ENCODE peak calls at places on chromosomes 5 and 9, in nine cellular contexts. G, O, B, F, H, R, A, X and Q are unnamed samples. For H3K36me3 and H3K27me3, the result is how much of the 10 kb centered on the place peaks cover.

GRCh38 chr5:123776761-123777160 is 264.8 kb downstream of the CSNK1G3 start:
- DNase-seq in O (no peak), X (peak), R (no peak), H (no peak), F (no peak), B (no peak), A (no peak), G (no peak), Q (peak)

GRCh38 chr9:4415281-4415680 is 75.0 kb upstream of the SLC1A1 start:
- DNase-seq in G (no peak), H (no peak), F (no peak), A (no peak), B (no peak), O (no peak), X (no peak), R (no peak), Q (no peak)

GRCh38 chr9:5799314-5799713 is 33.6 kb downstream of the ERMP1 start:
- DNase-seq in O (no peak), X (peak), H (no peak), B (peak), R (no peak), A (no peak), F (no peak), G (peak), Q (no peak)

GRCh38 chr5:34957857-34958690 is 28.7 kb downstream of the DNAJC21 start:
- DNase-seq in F (no peak), B (peak), X (peak), G (no peak), O (no peak), R (no peak), A (no peak), H (peak), Q (no peak)

GRCh38 chr5:170393235-170393634 is 4.1 kb upstream of the KCNMB1 start:
- DNase-seq in A (no peak), F (no peak), O (no peak), R (no peak), B (no peak), H (no peak), X (no peak), G (no peak), Q (no peak)

GRCh38 chr9:27483576-27483975 is 40.5 kb upstream of the IFNK start:
- DNase-seq in R (no peak), G (no peak), F (no peak), H (no peak), X (no peak), O (no peak), B (no peak), A (no peak), Q (no peak)

GRCh38 chr5:31412324-31412723 is 119.6 kb downstream of the DROSHA start:
- DNase-seq in R (no peak), H (no peak), F (no peak), A (no peak), B (no peak), G (no peak), O (no peak), X (no peak), Q (no peak)

GRCh38 chr9:71850996-71851395 is 60.0 kb downstream of the ABHD17B start:
- DNase-seq in F (no peak), X (no peak), B (no peak), H (no peak), G (no peak), R (no peak), A (no peak), O (no peak), Q (no peak)

GRCh38 chr5:179387151-179388110 is 42.2 kb upstream of the ADAMTS2 start:
- DNase-seq in G (no peak), H (peak), O (no peak), A (no peak), F (no peak), B (no peak), R (no peak), X (no peak), Q (no peak)

GRCh38 chr5:63094730-63095129 is 516.1 kb downstream of the LRRC70 start:
- DNase-seq in H (no peak), G (no peak), B (no peak), R (no peak), X (no peak), O (no peak), A (no peak), F (no peak), Q (no peak)

GRCh38 chr5:142958933-142959682 is 188.9 kb downstream of the ARHGAP26 start:
- DNase-seq in O (no peak), B (no peak), H (no peak), F (no peak), G (no peak), R (no peak), A (no peak), X (peak), Q (no peak)

GRCh38 chr5:96582343-96582742 is 79.8 kb upstream of the CAST start:
- DNase-seq in R (no peak), A (no peak), G (no peak), X (peak), O (peak), B (no peak), H (no peak), F (no peak), Q (peak)

GRCh38 chr5:55601209-55601618 is 66.5 kb upstream of the PLPP1 start:
- DNase-seq in B (peak), R (peak), H (no peak), X (peak), A (peak), F (peak), O (peak), G (peak), Q (peak)

GRCh38 chr5:77935516-77936364 is 159.6 kb upstream of the TBCA start:
- DNase-seq in B (no peak), O (no peak), H (no peak), A (no peak), R (no peak), G (no peak), X (peak), F (no peak), Q (no peak)

GRCh38 chr9:3894764-3895163 is 369.0 kb upstream of the RFX3 start:
- DNase-seq in G (no peak), F (no peak), O (no peak), X (peak), H (no peak), R (no peak), A (no peak), B (no peak), Q (no peak)

GRCh38 chr5:100904259-100904822 is 1.3 kb upstream of the ST8SIA4 start:
- DNase-seq in X (no peak), G (no peak), A (no peak), R (no peak), F (no peak), B (peak), O (peak), H (peak), Q (no peak)

GRCh38 chr5:475704-476101 is 32.7 kb downstream of the EXOC3 start:
- DNase-seq in G (no peak), H (no peak), A (no peak), X (no peak), R (no peak), F (no peak), B (no peak), O (no peak), Q (no peak)

GRCh38 chr9:109926321-109926959 is 146.4 kb downstream of the PALM2AKAP2 start:
- DNase-seq in H (no peak), B (no peak), G (no peak), A (no peak), X (no peak), F (no peak), R (peak), O (peak), Q (no peak)

DNA sequence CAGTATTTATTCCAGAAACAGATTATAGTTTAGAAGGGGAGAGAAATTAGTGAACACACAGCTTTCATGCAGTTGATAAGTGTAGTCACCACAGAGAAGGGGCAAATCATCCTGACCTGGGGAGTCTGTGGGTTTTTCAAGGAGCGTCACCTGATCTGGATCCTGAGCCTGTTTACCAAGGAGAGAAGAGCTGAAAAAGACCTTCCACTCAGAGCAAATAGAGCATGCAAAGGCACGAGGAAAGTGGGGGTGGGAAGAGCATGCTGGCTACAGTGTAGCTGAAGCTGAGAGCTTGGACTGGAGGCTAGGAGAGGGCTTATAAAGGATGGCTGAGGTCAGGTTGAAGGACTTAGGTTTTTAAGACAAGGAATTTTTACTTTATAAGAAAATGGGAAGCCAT is 30.4 kb downstream of the ACO1 start:
- DNase-seq in R (no peak), X (no peak), G (no peak), H (no peak), O (no peak), F (no peak), A (no peak), B (no peak), Q (no peak)
- H3K36me3 ChIP-seq in R (under half), X (under half), G (under half), H (half or more), O (under half), F (under half), A (under half), B (under half), Q (under half)

GRCh38 chr5:44814761-44815160 is 6.0 kb downstream of the MRPS30 start:
- DNase-seq in O (no peak), H (no peak), X (no peak), B (no peak), A (no peak), R (no peak), G (no peak), F (no peak), Q (no peak)
- H3K4me3 ChIP-seq in O (no peak), H (no peak), X (no peak), B (no peak), A (no peak), R (no peak), G (no peak), F (no peak), Q (no peak)

GRCh38 chr5:141711687-141712086 is 29.7 kb upstream of the ARAP3 start:
- DNase-seq in X (no peak), B (no peak), F (no peak), O (no peak), H (no peak), G (no peak), A (no peak), R (no peak), Q (no peak)
- H3K27me3 ChIP-seq in X (under half), B (under half), F (under half), O (under half), H (under half), G (under half), A (under half), R (under half), Q (under half)

GRCh38 chr5:150120617-150121447 is 34.5 kb upstream of the CSF1R start:
- DNase-seq in R (peak), X (no peak), H (peak), G (no peak), B (no peak), O (no peak), F (no peak), A (peak), Q (no peak)
- H3K36me3 ChIP-seq in R (half or more), X (half or more), H (under half), G (under half), B (under half), O (under half), F (half or more), A (under half), Q (under half)

DNA sequence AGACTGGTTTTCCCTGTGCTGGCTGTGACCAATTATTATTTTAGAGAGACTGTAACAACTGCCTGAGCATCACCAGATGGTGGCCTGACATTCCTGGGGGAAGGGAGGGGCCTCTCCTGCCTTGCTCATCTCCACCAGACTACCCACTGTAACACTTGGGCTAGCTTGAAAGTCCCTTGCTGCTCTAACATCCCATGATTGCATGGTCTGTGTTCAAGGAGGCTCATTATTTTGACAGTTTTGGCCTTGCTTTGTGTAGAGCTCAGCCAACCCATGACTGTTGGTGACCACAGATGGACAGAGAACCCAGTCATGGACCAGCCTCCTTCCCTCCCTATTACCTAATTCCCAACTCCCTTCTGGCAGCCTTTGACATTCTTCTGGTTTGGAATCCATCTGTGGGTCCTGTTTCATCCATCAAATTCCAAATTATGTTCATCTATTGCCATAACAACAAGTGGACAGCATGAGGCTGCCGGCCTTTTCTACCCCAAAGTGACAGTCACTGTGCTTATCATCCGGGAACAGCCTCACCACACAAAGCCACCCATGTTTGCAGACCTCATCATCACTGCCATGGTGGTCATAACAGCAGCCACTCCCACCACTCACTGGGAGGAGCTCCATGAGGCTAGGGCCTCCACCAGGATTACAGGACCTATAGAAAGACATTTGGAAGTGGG is 49.0 kb upstream of the ICE1 start:
- DNase-seq in F (no peak), A (peak), R (peak), O (no peak), B (no peak), X (peak), H (peak), G (no peak), Q (no peak)
- H3K4me3 ChIP-seq in F (no peak), A (no peak), R (no peak), O (no peak), B (no peak), X (no peak), H (no peak), G (no peak), Q (no peak)